ENCODE peak calls at places on chromosomes 7 and 10, in nine cellular contexts. One of them, this sample, is unnamed.

GRCh38 chr10:49539320-49539885 is 482 bp upstream of the ERCC6 start:
- DNase-seq in neural progenitor cell: peak; percentile 34
- DNase-seq in colonic mucosa: peak; percentile 58
- DNase-seq in keratinocyte: no peak
- DNase-seq in upper lobe of right lung: peak; percentile 70
- DNase-seq in H9: peak; percentile 43
- DNase-seq in thyroid gland: peak; percentile 46
- DNase-seq in BE2C: peak; percentile 10
- DNase-seq in cardiac fibroblast: peak; percentile 74
- DNase-seq in this sample: peak; percentile 64

GRCh38 chr7:124566576-124566975 is 199.0 kb downstream of the GPR37 start:
- DNase-seq in neural progenitor cell: peak; percentile 34
- DNase-seq in BE2C: no peak
- DNase-seq in cardiac fibroblast: peak; percentile 28
- DNase-seq in upper lobe of right lung: no peak
- DNase-seq in colonic mucosa: no peak
- DNase-seq in thyroid gland: no peak
- DNase-seq in H9: peak; percentile 29
- DNase-seq in keratinocyte: peak; percentile 38
- DNase-seq in this sample: peak; percentile 98

GRCh38 chr10:6667679-6668270 is 87.7 kb upstream of the PRKCQ start:
- DNase-seq in keratinocyte: no peak
- DNase-seq in upper lobe of right lung: no peak
- DNase-seq in H9: peak; percentile 38
- DNase-seq in BE2C: peak; percentile 23
- DNase-seq in thyroid gland: peak; percentile 60
- DNase-seq in cardiac fibroblast: peak; percentile 66
- DNase-seq in colonic mucosa: peak; percentile 22
- DNase-seq in neural progenitor cell: peak; percentile 59
- DNase-seq in this sample: peak; percentile 61

GRCh38 chr10:114634607-114634974 is 23.5 kb downstream of the ABLIM1 start:
- DNase-seq in thyroid gland: peak; percentile 90
- DNase-seq in cardiac fibroblast: peak; percentile 95
- DNase-seq in H9: no peak
- DNase-seq in upper lobe of right lung: peak; percentile 68
- DNase-seq in colonic mucosa: no peak
- DNase-seq in keratinocyte: no peak
- DNase-seq in BE2C: no peak
- DNase-seq in neural progenitor cell: no peak
- DNase-seq in this sample: peak; percentile 81

GRCh38 chr7:111763221-111763791 is 201.0 kb upstream of the IMMP2L start:
- DNase-seq in upper lobe of right lung: no peak
- DNase-seq in BE2C: peak; percentile 76
- DNase-seq in neural progenitor cell: peak; percentile 69
- DNase-seq in keratinocyte: no peak
- DNase-seq in colonic mucosa: no peak
- DNase-seq in cardiac fibroblast: peak; percentile 82
- DNase-seq in H9: peak; percentile 47
- DNase-seq in thyroid gland: no peak
- DNase-seq in this sample: peak; percentile 63

GRCh38 chr7:84477786-84478405 is 283.3 kb upstream of the SEMA3A start:
- DNase-seq in H9: no peak
- DNase-seq in upper lobe of right lung: no peak
- DNase-seq in cardiac fibroblast: no peak
- DNase-seq in keratinocyte: no peak
- DNase-seq in neural progenitor cell: no peak
- DNase-seq in thyroid gland: no peak
- DNase-seq in colonic mucosa: no peak
- DNase-seq in BE2C: no peak
- DNase-seq in this sample: peak; percentile 46

GRCh38 chr10:109941193-109941872 is 18.0 kb upstream of the XPNPEP1 start:
- DNase-seq in upper lobe of right lung: no peak
- DNase-seq in H9: no peak
- DNase-seq in BE2C: no peak
- DNase-seq in colonic mucosa: no peak
- DNase-seq in cardiac fibroblast: peak; percentile 23
- DNase-seq in neural progenitor cell: peak; percentile 25
- DNase-seq in thyroid gland: no peak
- DNase-seq in keratinocyte: no peak
- DNase-seq in this sample: no peak

GRCh38 chr7:108846471-108846870 is 276.8 kb downstream of the DNAJB9 start:
- DNase-seq in colonic mucosa: no peak
- DNase-seq in H9: no peak
- DNase-seq in BE2C: no peak
- DNase-seq in keratinocyte: no peak
- DNase-seq in thyroid gland: no peak
- DNase-seq in cardiac fibroblast: no peak
- DNase-seq in upper lobe of right lung: no peak
- DNase-seq in neural progenitor cell: no peak
- DNase-seq in this sample: no peak

GRCh38 chr10:58625070-58625469 is 112.4 kb downstream of the BICC1 start:
- DNase-seq in cardiac fibroblast: peak; percentile 66
- DNase-seq in neural progenitor cell: no peak
- DNase-seq in thyroid gland: no peak
- DNase-seq in keratinocyte: no peak
- DNase-seq in H9: no peak
- DNase-seq in upper lobe of right lung: no peak
- DNase-seq in colonic mucosa: no peak
- DNase-seq in BE2C: no peak
- DNase-seq in this sample: peak; percentile 36

GRCh38 chr10:3774018-3774813 is 10.8 kb downstream of the KLF6 start:
- DNase-seq in upper lobe of right lung: no peak
- DNase-seq in neural progenitor cell: no peak
- DNase-seq in colonic mucosa: peak; percentile 17
- DNase-seq in BE2C: no peak
- DNase-seq in thyroid gland: no peak
- DNase-seq in cardiac fibroblast: peak; percentile 61
- DNase-seq in H9: peak; percentile 26
- DNase-seq in keratinocyte: no peak
- DNase-seq in this sample: peak; percentile 31

DNA sequence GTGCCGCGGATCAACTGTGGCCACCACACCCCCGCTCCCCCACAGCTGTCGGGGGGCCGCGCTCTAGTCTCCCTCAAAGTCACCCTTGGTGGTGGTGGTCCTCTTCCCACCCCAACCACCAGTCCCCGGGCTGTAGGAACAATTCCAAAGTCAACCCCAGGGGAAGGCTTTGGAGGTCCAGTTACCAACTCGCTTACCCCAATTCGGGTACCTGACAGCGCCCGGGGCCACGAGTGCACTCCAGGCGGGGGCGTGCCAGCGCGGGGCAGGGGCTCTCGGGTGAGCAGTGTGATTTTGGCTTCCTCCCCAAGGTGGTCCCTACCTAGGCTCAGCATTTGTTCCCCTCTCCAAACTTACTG is 584 bp upstream of the ZMIZ1 start:
- DNase-seq in colonic mucosa: peak; percentile 66
- DNase-seq in neural progenitor cell: no peak
- DNase-seq in keratinocyte: no peak
- DNase-seq in BE2C: no peak
- DNase-seq in thyroid gland: peak; percentile 34
- DNase-seq in upper lobe of right lung: peak; percentile 75
- DNase-seq in H9: no peak
- DNase-seq in cardiac fibroblast: peak; percentile 26
- DNase-seq in this sample: peak; percentile 33
- TF ChIP-seq CTCF in colonic mucosa: no peak
- TF ChIP-seq CTCF in neural progenitor cell: no peak
- TF ChIP-seq CTCF in keratinocyte: peak; percentile 22
- TF ChIP-seq CTCF in BE2C: no peak
- TF ChIP-seq CTCF in thyroid gland: no peak
- TF ChIP-seq CTCF in upper lobe of right lung: no peak
- TF ChIP-seq CTCF in H9: no peak
- TF ChIP-seq CTCF in cardiac fibroblast: no peak
- TF ChIP-seq CTCF in this sample: no peak

DNA sequence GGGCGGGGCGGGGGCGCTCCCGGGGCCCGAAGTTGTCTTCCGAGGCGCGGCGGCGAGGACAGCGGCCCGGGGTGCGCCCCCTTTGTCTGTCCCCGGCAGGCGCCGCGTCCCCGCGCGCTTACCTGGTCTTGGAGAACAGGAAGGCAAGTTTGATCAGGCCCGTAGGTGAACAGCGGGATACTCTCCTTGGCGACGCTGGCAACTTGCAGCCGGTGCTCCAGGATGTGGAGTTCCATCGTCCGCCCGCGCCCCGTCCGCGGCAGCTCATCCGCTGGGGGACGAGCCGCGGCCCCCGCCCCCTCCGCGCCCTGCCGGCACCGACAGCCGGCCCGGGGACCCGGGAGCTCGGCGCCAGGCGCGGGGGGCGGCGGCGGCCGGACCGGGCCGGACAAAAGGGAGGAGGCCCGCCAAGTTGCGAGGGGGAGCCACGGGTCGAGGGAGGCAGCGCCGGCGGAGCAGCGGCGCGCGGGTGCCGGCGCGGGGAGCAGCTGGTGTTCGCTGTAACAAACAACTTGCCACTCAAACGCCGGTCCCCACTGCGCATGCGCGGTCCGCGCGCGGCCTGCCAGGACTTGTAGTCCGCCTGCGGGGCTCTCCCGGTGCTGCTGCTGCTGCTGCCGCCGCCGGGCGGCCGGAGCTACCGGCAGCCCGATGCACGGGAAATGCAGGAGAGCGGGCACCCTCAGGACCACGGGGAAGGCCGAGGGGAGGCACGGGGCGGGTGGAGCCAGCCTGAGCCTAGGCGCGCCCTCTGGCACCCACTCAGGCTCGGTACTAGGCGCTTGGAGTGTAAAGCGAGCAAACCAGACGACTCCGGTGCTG is 35.6 kb upstream of the SPDYE3 start:
- DNase-seq in upper lobe of right lung: peak; percentile 99
- DNase-seq in thyroid gland: peak; percentile 98
- DNase-seq in keratinocyte: peak; percentile 84
- DNase-seq in cardiac fibroblast: peak; percentile 98
- DNase-seq in H9: peak; percentile 98
- DNase-seq in neural progenitor cell: peak; percentile 98
- DNase-seq in BE2C: peak; percentile 99
- DNase-seq in colonic mucosa: peak; percentile 99
- DNase-seq in this sample: peak; percentile 93
- TF ChIP-seq CTCF in upper lobe of right lung: peak; percentile 35
- TF ChIP-seq CTCF in thyroid gland: peak; percentile 50
- TF ChIP-seq CTCF in keratinocyte: peak; percentile 41
- TF ChIP-seq CTCF in cardiac fibroblast: no peak
- TF ChIP-seq CTCF in H9: peak; percentile 34
- TF ChIP-seq CTCF in neural progenitor cell: peak; percentile 36
- TF ChIP-seq CTCF in BE2C: peak; percentile 30
- TF ChIP-seq CTCF in colonic mucosa: no peak
- TF ChIP-seq CTCF in this sample: peak; percentile 16

GRCh38 chr10:86951184-86951761 is 6.1 kb downstream of the MMRN2 start:
- DNase-seq in upper lobe of right lung: peak; percentile 39
- DNase-seq in cardiac fibroblast: no peak
- DNase-seq in H9: no peak
- DNase-seq in BE2C: no peak
- DNase-seq in colonic mucosa: no peak
- DNase-seq in thyroid gland: no peak
- DNase-seq in keratinocyte: no peak
- DNase-seq in neural progenitor cell: no peak
- DNase-seq in this sample: no peak
- TF ChIP-seq CTCF in upper lobe of right lung: no peak
- TF ChIP-seq CTCF in cardiac fibroblast: no peak
- TF ChIP-seq CTCF in H9: no peak
- TF ChIP-seq CTCF in BE2C: no peak
- TF ChIP-seq CTCF in colonic mucosa: no peak
- TF ChIP-seq CTCF in thyroid gland: no peak
- TF ChIP-seq CTCF in keratinocyte: no peak
- TF ChIP-seq CTCF in neural progenitor cell: no peak
- TF ChIP-seq CTCF in this sample: no peak

GRCh38 chr7:131959106-131959812 is 402.8 kb upstream of the PODXL start:
- DNase-seq in upper lobe of right lung: no peak
- DNase-seq in BE2C: no peak
- DNase-seq in H9: no peak
- DNase-seq in thyroid gland: no peak
- DNase-seq in keratinocyte: no peak
- DNase-seq in cardiac fibroblast: peak; percentile 14
- DNase-seq in colonic mucosa: no peak
- DNase-seq in neural progenitor cell: peak; percentile 48
- DNase-seq in this sample: no peak

GRCh38 chr7:131961281-131961680 is 404.9 kb upstream of the PODXL start:
- DNase-seq in BE2C: no peak
- DNase-seq in cardiac fibroblast: no peak
- DNase-seq in H9: no peak
- DNase-seq in neural progenitor cell: no peak
- DNase-seq in thyroid gland: no peak
- DNase-seq in colonic mucosa: no peak
- DNase-seq in upper lobe of right lung: no peak
- DNase-seq in keratinocyte: no peak
- DNase-seq in this sample: no peak

GRCh38 chr7:131957338-131958025 is 401.1 kb upstream of the PODXL start:
- DNase-seq in neural progenitor cell: no peak
- DNase-seq in upper lobe of right lung: no peak
- DNase-seq in cardiac fibroblast: no peak
- DNase-seq in H9: no peak
- DNase-seq in thyroid gland: no peak
- DNase-seq in colonic mucosa: no peak
- DNase-seq in BE2C: no peak
- DNase-seq in keratinocyte: no peak
- DNase-seq in this sample: no peak

GRCh38 chr7:131952365-131952764 is 395.9 kb upstream of the PODXL start:
- DNase-seq in upper lobe of right lung: no peak
- DNase-seq in neural progenitor cell: no peak
- DNase-seq in keratinocyte: no peak
- DNase-seq in H9: no peak
- DNase-seq in BE2C: no peak
- DNase-seq in cardiac fibroblast: no peak
- DNase-seq in thyroid gland: no peak
- DNase-seq in colonic mucosa: no peak
- DNase-seq in this sample: no peak

GRCh38 chr7:131956864-131957263 is 400.4 kb upstream of the PODXL start:
- DNase-seq in keratinocyte: no peak
- DNase-seq in upper lobe of right lung: no peak
- DNase-seq in H9: no peak
- DNase-seq in cardiac fibroblast: no peak
- DNase-seq in colonic mucosa: no peak
- DNase-seq in neural progenitor cell: no peak
- DNase-seq in thyroid gland: no peak
- DNase-seq in BE2C: no peak
- DNase-seq in this sample: no peak
- TF ChIP-seq CTCF in keratinocyte: no peak
- TF ChIP-seq CTCF in upper lobe of right lung: no peak
- TF ChIP-seq CTCF in H9: no peak
- TF ChIP-seq CTCF in cardiac fibroblast: no peak
- TF ChIP-seq CTCF in colonic mucosa: no peak
- TF ChIP-seq CTCF in neural progenitor cell: no peak
- TF ChIP-seq CTCF in thyroid gland: no peak
- TF ChIP-seq CTCF in BE2C: no peak
- TF ChIP-seq CTCF in this sample: no peak

DNA sequence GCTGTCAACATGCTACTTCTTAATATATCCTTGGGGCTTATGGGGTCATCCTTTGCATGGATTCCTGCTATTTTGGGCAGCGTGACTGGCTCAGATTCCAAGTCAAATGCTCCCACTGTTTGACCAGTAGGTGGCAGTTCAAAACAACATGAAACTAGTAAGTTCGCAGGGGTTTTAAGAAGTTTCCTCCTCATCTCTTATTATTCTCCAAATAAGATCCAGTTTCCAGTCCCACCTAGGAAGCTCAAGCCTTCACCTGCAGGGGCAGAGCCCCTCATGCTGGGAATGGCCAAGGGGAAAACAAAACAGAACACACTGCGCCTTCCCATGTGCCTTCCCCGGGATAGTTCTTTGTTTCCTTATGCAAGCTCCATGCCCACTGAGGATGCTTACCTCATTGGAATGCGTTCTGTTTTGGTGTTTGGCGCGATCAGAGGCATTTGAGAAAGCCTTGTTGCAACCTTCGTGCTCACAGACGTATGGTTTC is 259.8 kb downstream of the GLI3 start:
- DNase-seq in cardiac fibroblast: peak; percentile 82
- DNase-seq in thyroid gland: peak; percentile 57
- DNase-seq in keratinocyte: no peak
- DNase-seq in neural progenitor cell: peak; percentile 63
- DNase-seq in BE2C: no peak
- DNase-seq in colonic mucosa: no peak
- DNase-seq in upper lobe of right lung: no peak
- DNase-seq in H9: peak; percentile 54
- DNase-seq in this sample: peak; percentile 62
- TF ChIP-seq CTCF in cardiac fibroblast: peak; percentile 83
- TF ChIP-seq CTCF in thyroid gland: peak; percentile 77
- TF ChIP-seq CTCF in keratinocyte: peak; percentile 74
- TF ChIP-seq CTCF in neural progenitor cell: peak; percentile 79
- TF ChIP-seq CTCF in BE2C: peak; percentile 68
- TF ChIP-seq CTCF in colonic mucosa: peak; percentile 59
- TF ChIP-seq CTCF in upper lobe of right lung: peak; percentile 73
- TF ChIP-seq CTCF in H9: peak; percentile 80
- TF ChIP-seq CTCF in this sample: peak; percentile 75

This sample was measured in MCF 10A.